ENCODE peak calls at places on chromosomes 12 and 14, in seven cellular contexts. B is CD8-positive, alpha-beta T cell; A is right lobe of liver; P is CD4-positive, alpha-beta T cell; Z is neural crest cell; K is fibroblast of mammary gland; D is IMR-90. L is an unnamed sample.

GRCh38 chr12:43428088-43428600 is 123.9 kb downstream of the ADAMTS20 start:
- DNase-seq in B (no peak), A (no peak), P (no peak), Z (no peak), K (no peak), D (no peak), L (no peak)

GRCh38 chr14:37580146-37580545 is 14.9 kb downstream of the FOXA1 start:
- DNase-seq in B (no peak), A (no peak), P (no peak), Z (no peak), K (no peak), D (peak), L (no peak)

GRCh38 chr14:50928002-50928635 is 16.2 kb downstream of the PYGL start:
- DNase-seq in B (no peak), A (no peak), P (no peak), Z (no peak), K (peak), D (peak), L (peak)

GRCh38 chr12:54984602-54985376 is at the start of gene TESPA1:
- DNase-seq in B (peak), A (peak), P (peak), Z (no peak), K (peak), D (no peak), L (no peak)

GRCh38 chr14:79253576-79253975 is 957.7 kb downstream of the DIO2 start:
- DNase-seq in B (no peak), A (no peak), P (no peak), Z (no peak), K (no peak), D (no peak), L (no peak)

GRCh38 chr12:77615331-77615730 is 215.4 kb upstream of the NAV3 start:
- DNase-seq in B (no peak), A (no peak), P (no peak), Z (no peak), K (peak), D (no peak), L (peak)

GRCh38 chr14:104436047-104436531 is 143.5 kb upstream of the C14orf180 start:
- DNase-seq in B (no peak), A (peak), P (no peak), Z (no peak), K (peak), D (no peak), L (no peak)

GRCh38 chr12:12272869-12273268 is 6.0 kb upstream of the LRP6 start:
- DNase-seq in B (no peak), A (no peak), P (no peak), Z (no peak), K (no peak), D (no peak), L (no peak)

GRCh38 chr14:70045715-70046535 is 142.8 kb downstream of the SLC8A3 start:
- DNase-seq in B (no peak), A (peak), P (no peak), Z (peak), K (peak), D (peak), L (peak)

GRCh38 chr12:14986449-14986848 is 13.6 kb downstream of the PDE6H start:
- DNase-seq in B (no peak), A (no peak), P (no peak), Z (no peak), K (no peak), D (no peak), L (no peak)

GRCh38 chr12:55816876-55817351 is 610 bp downstream of the SARNP start:
- DNase-seq in B (no peak), A (no peak), P (no peak), Z (no peak), K (no peak), D (peak), L (no peak)

GRCh38 chr12:132529156-132529839 is 39.3 kb downstream of the FBRSL1 start:
- DNase-seq in B (no peak), A (no peak), P (no peak), Z (no peak), K (no peak), D (no peak), L (no peak)

GRCh38 chr14:104395276-104395675 is 184.3 kb upstream of the C14orf180 start:
- DNase-seq in B (no peak), A (no peak), P (no peak), Z (no peak), K (no peak), D (no peak), L (no peak)

GRCh38 chr14:90053044-90053443 is 8.8 kb upstream of the KCNK13 start:
- DNase-seq in B (no peak), A (no peak), P (no peak), Z (no peak), K (no peak), D (peak), L (no peak)

GRCh38 chr14:74804219-74804825 is 41.2 kb downstream of the YLPM1 start:
- DNase-seq in B (peak), A (no peak), P (no peak), Z (no peak), K (peak), D (peak), L (peak)

GRCh38 chr14:58638231-58639205 is 756 bp downstream of the DACT1 start:
- DNase-seq in B (no peak), A (peak), P (peak), Z (peak), K (peak), D (peak), L (peak)

GRCh38 chr14:81727243-81727642 is 193.6 kb upstream of the SEL1L start:
- DNase-seq in B (no peak), A (peak), P (no peak), Z (no peak), K (peak), D (no peak), L (no peak)

GRCh38 chr12:34604227-34604626 is 581.9 kb downstream of the ALG10 start:
- DNase-seq in B (no peak), A (peak), P (no peak), Z (no peak), K (no peak), D (no peak), L (no peak)

GRCh38 chr14:105047283-105048016 is 17.8 kb downstream of the GPR132 start:
- DNase-seq in B (peak), A (no peak), P (no peak), Z (no peak), K (no peak), D (no peak), L (no peak)

GRCh38 chr14:35343709-35344474 is 51.7 kb downstream of the PSMA6 start:
- DNase-seq in B (no peak), A (no peak), P (no peak), Z (no peak), K (no peak), D (no peak), L (no peak)

GRCh38 chr12:45130881-45131281 is 80.0 kb upstream of the DBX2 start:
- DNase-seq in B (peak), A (peak), P (no peak), Z (peak), K (peak), D (peak), L (peak)

GRCh38 chr14:53620890-53621289 is 335.7 kb downstream of the BMP4 start:
- DNase-seq in B (no peak), A (no peak), P (no peak), Z (no peak), K (no peak), D (no peak), L (no peak)

GRCh38 chr14:79018846-79019245 is 848.7 kb downstream of the NRXN3 start:
- DNase-seq in B (no peak), A (no peak), P (no peak), Z (no peak), K (peak), D (peak), L (peak)

GRCh38 chr12:19382111-19382526 is 57.2 kb upstream of the AEBP2 start:
- DNase-seq in B (no peak), A (peak), P (no peak), Z (no peak), K (peak), D (peak), L (peak)

GRCh38 chr12:126055521-126055920 is 990.3 kb downstream of the AACS start:
- DNase-seq in B (no peak), A (no peak), P (no peak), Z (no peak), K (peak), D (no peak), L (no peak)

GRCh38 chr14:99982449-99983250 is 82.6 kb upstream of the EVL start:
- DNase-seq in B (peak), A (no peak), P (peak), Z (peak), K (peak), D (peak), L (peak)

GRCh38 chr14:79418649-79419415 is 792.5 kb downstream of the DIO2 start:
- DNase-seq in B (no peak), A (no peak), P (no peak), Z (no peak), K (no peak), D (no peak), L (no peak)

GRCh38 chr12:121154793-121155375 is 22.2 kb downstream of the P2RX7 start:
- DNase-seq in B (no peak), A (no peak), P (no peak), Z (no peak), K (no peak), D (no peak), L (no peak)

GRCh38 chr12:5013206-5013830 is 30.4 kb upstream of the KCNA5 start:
- DNase-seq in B (no peak), A (no peak), P (no peak), Z (no peak), K (peak), D (no peak), L (no peak)

GRCh38 chr12:47562201-47562600 is 143.6 kb downstream of the RPAP3 start:
- DNase-seq in B (no peak), A (no peak), P (no peak), Z (no peak), K (no peak), D (no peak), L (no peak)

GRCh38 chr14:70955543-70956480 is 48.6 kb downstream of the PCNX1 start:
- DNase-seq in B (peak), A (no peak), P (peak), Z (no peak), K (peak), D (peak), L (peak)

GRCh38 chr14:60085085-60085484 is 6.6 kb upstream of the PCNX4 start:
- DNase-seq in B (no peak), A (no peak), P (no peak), Z (no peak), K (peak), D (peak), L (no peak)

GRCh38 chr12:107379852-107380567 is 286.7 kb upstream of the CRY1 start:
- DNase-seq in B (no peak), A (peak), P (no peak), Z (no peak), K (peak), D (peak), L (peak)

GRCh38 chr14:70698288-70698687 is 56.6 kb downstream of the TTC9 start:
- DNase-seq in B (no peak), A (no peak), P (no peak), Z (no peak), K (peak), D (peak), L (peak)

GRCh38 chr14:34364201-34364600 is 97.8 kb downstream of the SPTSSA start:
- DNase-seq in B (no peak), A (no peak), P (no peak), Z (no peak), K (no peak), D (no peak), L (no peak)

GRCh38 chr14:100583245-100583644 is 4.0 kb downstream of the BEGAIN start:
- DNase-seq in B (no peak), A (no peak), P (no peak), Z (no peak), K (no peak), D (no peak), L (no peak)

GRCh38 chr14:76870146-76870545 is 43.9 kb downstream of the LRRC74A start:
- DNase-seq in B (no peak), A (no peak), P (no peak), Z (no peak), K (no peak), D (no peak), L (peak)

GRCh38 chr12:19808371-19808770 is 369.1 kb downstream of the AEBP2 start:
- DNase-seq in B (no peak), A (no peak), P (no peak), Z (no peak), K (no peak), D (no peak), L (no peak)

GRCh38 chr14:40909906-40910305 is 696.8 kb upstream of the LRFN5 start:
- DNase-seq in B (no peak), A (no peak), P (no peak), Z (no peak), K (no peak), D (no peak), L (no peak)

GRCh38 chr14:103398427-103399195 is 13.4 kb downstream of the MARK3 start:
- DNase-seq in B (no peak), A (no peak), P (no peak), Z (no peak), K (peak), D (peak), L (no peak)

GRCh38 chr12:41293011-41293410 is 104.9 kb downstream of the PDZRN4 start:
- DNase-seq in B (no peak), A (no peak), P (no peak), Z (no peak), K (no peak), D (no peak), L (no peak)

GRCh38 chr12:41287500-41287899 is 99.4 kb downstream of the PDZRN4 start:
- DNase-seq in B (no peak), A (no peak), P (no peak), Z (no peak), K (no peak), D (no peak), L (no peak)

GRCh38 chr12:41286426-41286825 is 98.3 kb downstream of the PDZRN4 start:
- DNase-seq in B (no peak), A (no peak), P (no peak), Z (no peak), K (no peak), D (no peak), L (no peak)

GRCh38 chr12:41288188-41288811 is 100.2 kb downstream of the PDZRN4 start:
- DNase-seq in B (no peak), A (no peak), P (no peak), Z (no peak), K (no peak), D (no peak), L (no peak)

GRCh38 chr12:41289461-41289860 is 101.3 kb downstream of the PDZRN4 start:
- DNase-seq in B (no peak), A (no peak), P (no peak), Z (no peak), K (no peak), D (no peak), L (no peak)
- TF ChIP-seq CTCF in B (no peak), A (no peak), P (no peak), Z (no peak), K (no peak), D (no peak), L (no peak)

GRCh38 chr12:116759783-116760581 is 21.9 kb downstream of the RNFT2 start:
- DNase-seq in B (peak), A (no peak), P (peak), Z (no peak), K (no peak), D (no peak), L (no peak)
- TF ChIP-seq CTCF in B (no peak), A (no peak), P (no peak), Z (peak), K (no peak), D (no peak), L (no peak)

GRCh38 chr12:57990241-57990883 is 49.0 kb downstream of the ATP23 start:
- DNase-seq in B (no peak), A (no peak), P (no peak), Z (no peak), K (no peak), D (no peak), L (no peak)

GRCh38 chr12:57993834-57994233 is 52.5 kb downstream of the ATP23 start:
- DNase-seq in B (no peak), A (no peak), P (no peak), Z (no peak), K (no peak), D (no peak), L (no peak)

GRCh38 chr12:57992001-57992400 is 50.6 kb downstream of the ATP23 start:
- DNase-seq in B (no peak), A (no peak), P (no peak), Z (no peak), K (no peak), D (no peak), L (no peak)

GRCh38 chr12:57989837-57990236 is 48.5 kb downstream of the ATP23 start:
- DNase-seq in B (no peak), A (no peak), P (no peak), Z (no peak), K (no peak), D (no peak), L (no peak)

GRCh38 chr12:57993030-57993429 is 51.7 kb downstream of the ATP23 start:
- DNase-seq in B (no peak), A (no peak), P (no peak), Z (no peak), K (peak), D (peak), L (peak)
- TF ChIP-seq CTCF in B (no peak), A (no peak), P (no peak), Z (no peak), K (peak), D (peak), L (peak)

DNA sequence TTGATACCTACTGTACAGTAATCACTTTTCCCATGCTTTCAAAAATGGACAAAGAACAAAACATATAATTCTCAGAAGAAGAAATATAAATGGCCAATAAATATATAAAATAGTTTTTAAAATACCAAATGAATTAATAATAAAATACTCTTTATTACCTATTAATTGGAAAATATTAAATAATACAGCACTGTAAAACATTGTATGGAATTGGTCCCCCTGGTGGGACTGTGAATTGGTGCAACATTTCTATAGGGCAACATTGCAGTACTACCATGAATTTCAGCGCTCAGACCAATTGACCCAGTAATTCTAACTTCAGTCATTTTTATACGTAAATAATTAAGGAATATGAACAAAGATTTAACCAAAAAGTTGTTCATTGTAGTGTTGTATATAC is 162.6 kb downstream of the PELI2 start:
- DNase-seq in B (no peak), A (no peak), P (no peak), Z (no peak), K (no peak), D (no peak), L (no peak)
- TF ChIP-seq CTCF in B (no peak), A (no peak), P (no peak), Z (peak), K (peak), D (no peak), L (peak)

GRCh38 chr12:8465597-8465996 is 9.8 kb downstream of the CLEC6A start:
- DNase-seq in B (no peak), A (no peak), P (no peak), Z (no peak), K (no peak), D (no peak), L (no peak)
- TF ChIP-seq CTCF in B (no peak), A (no peak), P (no peak), Z (no peak), K (no peak), D (no peak), L (no peak)

GRCh38 chr14:91237219-91237618 is 7.3 kb downstream of the GPR68 start:
- DNase-seq in B (no peak), A (no peak), P (no peak), Z (no peak), K (peak), D (peak), L (peak)
- TF ChIP-seq CTCF in B (no peak), A (no peak), P (no peak), Z (no peak), K (no peak), D (no peak), L (no peak)

GRCh38 chr14:88426271-88426670 is 40.8 kb downstream of the SPATA7 start:
- DNase-seq in B (no peak), A (no peak), P (no peak), Z (no peak), K (peak), D (peak), L (no peak)
- TF ChIP-seq CTCF in B (no peak), A (no peak), P (no peak), Z (no peak), K (no peak), D (no peak), L (no peak)

GRCh38 chr12:122348505-122348904 is 74.0 kb downstream of the CLIP1 start:
- DNase-seq in B (no peak), A (no peak), P (no peak), Z (no peak), K (no peak), D (no peak), L (no peak)

GRCh38 chr12:122349078-122349477 is 73.4 kb downstream of the CLIP1 start:
- DNase-seq in B (no peak), A (no peak), P (no peak), Z (no peak), K (no peak), D (no peak), L (no peak)

GRCh38 chr12:122352394-122352793 is 70.1 kb downstream of the CLIP1 start:
- DNase-seq in B (peak), A (no peak), P (no peak), Z (no peak), K (no peak), D (no peak), L (no peak)

GRCh38 chr12:122346054-122346453 is 76.4 kb downstream of the CLIP1 start:
- DNase-seq in B (no peak), A (no peak), P (no peak), Z (no peak), K (no peak), D (no peak), L (no peak)

DNA sequence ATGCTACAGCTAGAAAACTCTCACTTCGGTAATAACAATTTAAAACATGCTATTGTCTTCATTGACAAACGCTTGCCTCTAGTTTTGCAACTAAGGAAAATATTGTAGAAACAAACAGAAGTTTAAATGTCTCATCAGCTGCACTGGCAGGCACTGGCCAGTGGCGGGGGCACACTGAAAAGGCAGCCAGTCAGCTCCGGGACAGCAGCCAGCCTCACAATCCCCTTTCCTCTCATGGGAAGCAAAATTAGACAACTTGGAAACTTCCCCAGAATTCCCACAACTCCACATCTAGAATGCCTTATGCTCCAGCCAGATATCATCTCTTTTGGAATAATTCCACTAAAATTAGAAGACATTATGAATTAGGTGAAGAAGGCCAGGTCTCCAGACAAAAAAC is 72.0 kb downstream of the CLIP1 start:
- DNase-seq in B (no peak), A (peak), P (no peak), Z (no peak), K (peak), D (peak), L (peak)
- TF ChIP-seq CTCF in B (no peak), A (peak), P (no peak), Z (no peak), K (peak), D (peak), L (peak)

GRCh38 chr14:21066882-21067502 is 3.1 kb upstream of the ARHGEF40 start:
- DNase-seq in B (no peak), A (no peak), P (no peak), Z (no peak), K (no peak), D (no peak), L (no peak)
- TF ChIP-seq CTCF in B (no peak), A (peak), P (peak), Z (peak), K (peak), D (peak), L (peak)